ENCODE peak calls at places on chromosomes 12 and 14, in nine cellular contexts. E, V, A, Q, H, Y, S, L and D are unnamed samples.

GRCh38 chr12:76591461-76591860 is 31.9 kb upstream of the OSBPL8 start:
- DNase-seq in H (no peak), Q (no peak), V (no peak), L (no peak), A (no peak), Y (no peak), S (no peak), E (peak), D (no peak)

GRCh38 chr12:114092981-114093380 is 126.9 kb upstream of the RBM19 start:
- DNase-seq in A (no peak), L (no peak), S (no peak), E (no peak), H (no peak), Y (no peak), Q (no peak), V (no peak), D (no peak)

GRCh38 chr14:73467377-73467776 is 9.0 kb upstream of the NUMB start:
- DNase-seq in L (no peak), Y (no peak), Q (no peak), E (no peak), H (no peak), V (no peak), S (no peak), A (no peak), D (peak)

GRCh38 chr14:75259510-75259855 is 19.1 kb upstream of the FOS start:
- DNase-seq in V (no peak), S (no peak), Y (no peak), A (no peak), L (no peak), Q (no peak), H (peak), E (peak), D (no peak)

GRCh38 chr14:59349154-59349772 is 115.9 kb downstream of the GPR135 start:
- DNase-seq in E (peak), A (no peak), V (no peak), Q (no peak), H (no peak), L (no peak), Y (no peak), S (no peak), D (no peak)

GRCh38 chr12:17028348-17028747 is 422.4 kb upstream of the LMO3 start:
- DNase-seq in V (no peak), S (no peak), Q (peak), H (peak), E (no peak), L (no peak), Y (no peak), A (no peak), D (no peak)

GRCh38 chr12:102958073-102958829 is 777 bp downstream of the ASCL1 start:
- DNase-seq in S (no peak), Y (peak), H (peak), L (no peak), A (no peak), Q (peak), E (no peak), V (no peak), D (no peak)

GRCh38 chr14:58829594-58829993 is 191.8 kb downstream of the DACT1 start:
- DNase-seq in Q (peak), A (no peak), H (no peak), Y (no peak), E (no peak), V (no peak), L (no peak), S (no peak), D (no peak)

GRCh38 chr14:55438066-55438683 is 2.2 kb downstream of the TBPL2 start:
- DNase-seq in E (peak), Y (peak), V (peak), L (no peak), A (no peak), S (no peak), H (peak), Q (peak), D (no peak)

GRCh38 chr12:25884920-25885234 is 73.6 kb upstream of the RASSF8 start:
- DNase-seq in H (no peak), S (no peak), E (no peak), L (no peak), A (no peak), V (no peak), Q (no peak), Y (no peak), D (no peak)

GRCh38 chr12:25887367-25887766 is 71.1 kb upstream of the RASSF8 start:
- DNase-seq in V (no peak), Y (no peak), L (no peak), E (no peak), A (no peak), Q (no peak), H (peak), S (no peak), D (no peak)

GRCh38 chr12:25894759-25895158 is 63.7 kb upstream of the RASSF8 start:
- DNase-seq in Q (no peak), S (no peak), Y (no peak), V (no peak), E (no peak), H (no peak), L (no peak), A (no peak), D (no peak)

GRCh38 chr12:25884024-25884919 is 74.2 kb upstream of the RASSF8 start:
- DNase-seq in Y (no peak), V (no peak), A (no peak), L (no peak), H (peak), E (no peak), S (no peak), Q (no peak), D (no peak)

DNA sequence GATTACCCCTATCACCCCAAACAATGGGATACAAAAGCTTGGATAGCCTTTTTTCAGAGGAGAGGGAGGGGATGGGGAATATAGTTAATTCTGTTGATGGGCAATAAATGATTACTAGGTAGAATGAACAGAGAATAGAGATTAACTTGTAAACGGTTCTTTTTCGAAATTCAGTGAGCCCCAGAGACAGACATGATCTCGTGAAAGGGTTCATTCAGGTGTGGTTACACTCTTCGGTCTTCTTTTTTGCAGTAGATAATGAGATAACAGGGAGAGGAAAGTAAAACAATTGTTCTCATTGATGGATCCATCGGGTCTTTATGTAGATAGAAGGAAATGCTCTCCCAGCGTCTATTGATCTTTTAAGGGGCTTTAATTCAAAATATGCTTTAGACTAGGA is 69.3 kb upstream of the RASSF8 start:
- DNase-seq in A (no peak), V (no peak), L (no peak), Q (no peak), S (no peak), Y (no peak), E (no peak), H (no peak), D (no peak)
- TF ChIP-seq CTCF in A (no peak), V (no peak), L (no peak), Q (no peak), S (no peak), Y (no peak), E (no peak), H (no peak), D (no peak)

DNA sequence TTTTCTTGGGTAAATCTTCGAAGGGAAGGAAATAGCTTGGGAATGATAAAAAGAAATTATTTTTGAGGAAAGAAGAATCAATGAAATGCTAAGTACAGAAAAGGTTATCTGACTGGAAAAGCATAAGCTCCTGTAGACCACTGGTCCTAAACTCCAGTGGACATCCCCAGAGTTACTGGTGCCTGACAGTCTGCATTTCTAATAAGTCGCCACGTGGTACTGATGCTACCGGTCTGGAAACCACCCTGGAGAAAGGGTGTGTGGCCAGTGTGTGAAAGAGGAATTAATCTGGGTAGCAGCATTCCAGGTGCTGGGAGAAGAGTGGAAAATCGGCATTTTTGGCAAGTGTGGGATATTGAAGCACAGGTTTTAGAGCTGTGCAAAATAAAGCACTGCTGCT is 73.3 kb downstream of the FBXW8 start:
- DNase-seq in E (no peak), A (no peak), V (no peak), Q (no peak), L (no peak), H (no peak), Y (no peak), S (no peak), D (no peak)
- TF ChIP-seq CTCF in E (no peak), A (no peak), V (no peak), Q (no peak), L (no peak), H (no peak), Y (no peak), S (no peak), D (no peak)

GRCh38 chr14:52272375-52272774 is 4.9 kb downstream of the PTGDR start:
- DNase-seq in E (peak), Q (peak), S (no peak), L (no peak), Y (peak), A (no peak), V (no peak), H (peak), D (no peak)
- TF ChIP-seq CTCF in E (peak), Q (peak), S (no peak), L (peak), Y (no peak), A (peak), V (peak), H (peak), D (no peak)

DNA sequence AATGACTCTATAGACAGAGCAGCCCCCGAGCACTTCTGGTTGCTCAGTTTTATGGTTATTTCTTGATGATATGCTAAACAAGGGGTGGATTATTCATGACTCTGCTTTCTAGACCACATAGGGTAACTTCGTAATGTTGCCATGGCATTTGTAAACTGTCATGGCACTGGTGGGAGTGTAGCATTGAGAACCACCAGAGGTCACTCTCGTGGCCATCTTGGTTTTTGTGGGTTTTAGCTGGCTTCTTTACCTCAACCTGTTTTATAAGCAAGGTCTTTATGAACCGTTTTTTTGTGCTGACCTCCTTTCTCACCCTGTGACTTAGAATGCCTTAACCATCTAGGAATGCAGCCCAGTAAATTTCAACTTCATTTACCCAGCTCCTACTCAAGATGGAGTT is 1036.2 kb upstream of the FLRT2 start:
- DNase-seq in A (no peak), L (no peak), Q (no peak), V (no peak), Y (no peak), S (no peak), H (peak), E (no peak), D (no peak)
- TF ChIP-seq CTCF in A (no peak), L (no peak), Q (no peak), V (no peak), Y (no peak), S (no peak), H (peak), E (no peak), D (no peak)

GRCh38 chr12:21607701-21608100 is 3.1 kb upstream of the GYS2 start:
- DNase-seq in V (no peak), Q (peak), E (peak), H (peak), A (no peak), L (no peak), Y (no peak), S (no peak), D (no peak)
- TF ChIP-seq CTCF in V (no peak), Q (peak), E (peak), H (peak), A (peak), L (peak), Y (no peak), S (peak), D (peak)

GRCh38 chr14:53478174-53478573 is 325.1 kb upstream of the DDHD1 start:
- DNase-seq in S (no peak), Q (no peak), A (no peak), E (no peak), H (no peak), L (no peak), V (no peak), Y (no peak), D (no peak)

GRCh38 chr14:53470351-53471043 is 317.4 kb upstream of the DDHD1 start:
- DNase-seq in E (peak), V (no peak), Y (no peak), S (no peak), H (no peak), A (no peak), L (no peak), Q (no peak), D (no peak)

GRCh38 chr14:53472306-53472705 is 319.2 kb upstream of the DDHD1 start:
- DNase-seq in Y (no peak), E (no peak), V (no peak), H (no peak), Q (no peak), S (no peak), L (no peak), A (no peak), D (no peak)

GRCh38 chr14:53468876-53469275 is 315.8 kb upstream of the DDHD1 start:
- DNase-seq in H (no peak), V (no peak), A (no peak), L (no peak), E (no peak), Y (no peak), Q (no peak), S (no peak), D (no peak)

GRCh38 chr14:53473480-53473879 is 320.4 kb upstream of the DDHD1 start:
- DNase-seq in Q (peak), S (no peak), V (no peak), L (no peak), Y (no peak), H (no peak), A (no peak), E (no peak), D (no peak)
- TF ChIP-seq CTCF in Q (no peak), S (no peak), V (no peak), L (no peak), Y (no peak), H (no peak), A (no peak), E (no peak), D (no peak)